ENCODE peak calls at places on chromosomes 5 and 9, in nine cellular contexts. R, U, Y, K, E, G, P, W and M are unnamed samples.
A peak's percentile ranks its signal among the peaks of the same experiment; 100 is the strongest.

GRCh38 chr5:27571681-27572080 is 533.3 kb upstream of the CDH9 start:
- DNase-seq in R (no peak), U (no peak), Y (no peak), K (no peak), E (peak; percentile 8), G (no peak), P (no peak), W (peak; percentile 22), M (no peak)

GRCh38 chr5:180161420-180162303 is 47.3 kb downstream of the RASGEF1C start:
- DNase-seq in R (no peak), U (no peak), Y (no peak), K (no peak), E (no peak), G (no peak), P (peak; percentile 10), W (no peak), M (no peak)

GRCh38 chr9:18707078-18707477 is 233.1 kb downstream of the ADAMTSL1 start:
- DNase-seq in R (no peak), U (no peak), Y (no peak), K (no peak), E (peak; percentile 18), G (no peak), P (peak; percentile 51), W (peak; percentile 55), M (no peak)

GRCh38 chr5:55510523-55510880 is 24.3 kb downstream of the PLPP1 start:
- DNase-seq in R (no peak), U (no peak), Y (no peak), K (no peak), E (no peak), G (no peak), P (no peak), W (no peak), M (no peak)

GRCh38 chr5:142474426-142474825 is 149.6 kb upstream of the SPRY4 start:
- DNase-seq in R (no peak), U (no peak), Y (peak; percentile 40), K (no peak), E (no peak), G (no peak), P (peak; percentile 37), W (no peak), M (no peak)

GRCh38 chr9:76717611-76718010 is 46.6 kb upstream of the PCA3 start:
- DNase-seq in R (no peak), U (no peak), Y (no peak), K (no peak), E (peak; percentile 14), G (peak; percentile 32), P (no peak), W (no peak), M (no peak)

GRCh38 chr5:8320244-8320643 is 451.3 kb downstream of the MTRR start:
- DNase-seq in R (no peak), U (no peak), Y (no peak), K (no peak), E (no peak), G (no peak), P (no peak), W (no peak), M (no peak)

GRCh38 chr5:95445442-95445841 is 54.3 kb downstream of the FAM81B start:
- DNase-seq in R (no peak), U (no peak), Y (no peak), K (no peak), E (no peak), G (no peak), P (no peak), W (no peak), M (no peak)

GRCh38 chr5:92421937-92422336 is 1038.8 kb upstream of the ARRDC3 start:
- DNase-seq in R (no peak), U (no peak), Y (no peak), K (no peak), E (no peak), G (no peak), P (peak; percentile 10), W (no peak), M (no peak)

GRCh38 chr9:95379630-95380029 is 62.1 kb upstream of the FANCC start:
- DNase-seq in R (no peak), U (no peak), Y (no peak), K (no peak), E (no peak), G (no peak), P (no peak), W (no peak), M (no peak)

GRCh38 chr9:114592356-114592755 is 4.8 kb downstream of the ATP6V1G1 start:
- DNase-seq in R (peak; percentile 23), U (no peak), Y (peak; percentile 72), K (no peak), E (peak; percentile 25), G (peak; percentile 38), P (peak; percentile 76), W (no peak), M (no peak)

GRCh38 chr9:12856608-12857007 is 81.8 kb downstream of the LURAP1L start:
- DNase-seq in R (no peak), U (no peak), Y (no peak), K (no peak), E (no peak), G (no peak), P (no peak), W (no peak), M (no peak)

GRCh38 chr5:134784946-134785620 is 26.5 kb downstream of the DDX46 start:
- DNase-seq in R (no peak), U (no peak), Y (no peak), K (no peak), E (peak; percentile 32), G (no peak), P (peak; percentile 30), W (no peak), M (no peak)

GRCh38 chr9:101028346-101029299 is at the start of gene PLPPR1:
- DNase-seq in R (no peak), U (peak; percentile 44), Y (peak; percentile 37), K (peak; percentile 18), E (peak; percentile 50), G (peak; percentile 46), P (peak; percentile 38), W (peak; percentile 76), M (no peak)

GRCh38 chr5:74625742-74626241 is 14.7 kb downstream of the ENC1 start:
- DNase-seq in R (no peak), U (no peak), Y (peak; percentile 61), K (no peak), E (peak; percentile 79), G (no peak), P (peak; percentile 65), W (peak; percentile 87), M (no peak)

DNA sequence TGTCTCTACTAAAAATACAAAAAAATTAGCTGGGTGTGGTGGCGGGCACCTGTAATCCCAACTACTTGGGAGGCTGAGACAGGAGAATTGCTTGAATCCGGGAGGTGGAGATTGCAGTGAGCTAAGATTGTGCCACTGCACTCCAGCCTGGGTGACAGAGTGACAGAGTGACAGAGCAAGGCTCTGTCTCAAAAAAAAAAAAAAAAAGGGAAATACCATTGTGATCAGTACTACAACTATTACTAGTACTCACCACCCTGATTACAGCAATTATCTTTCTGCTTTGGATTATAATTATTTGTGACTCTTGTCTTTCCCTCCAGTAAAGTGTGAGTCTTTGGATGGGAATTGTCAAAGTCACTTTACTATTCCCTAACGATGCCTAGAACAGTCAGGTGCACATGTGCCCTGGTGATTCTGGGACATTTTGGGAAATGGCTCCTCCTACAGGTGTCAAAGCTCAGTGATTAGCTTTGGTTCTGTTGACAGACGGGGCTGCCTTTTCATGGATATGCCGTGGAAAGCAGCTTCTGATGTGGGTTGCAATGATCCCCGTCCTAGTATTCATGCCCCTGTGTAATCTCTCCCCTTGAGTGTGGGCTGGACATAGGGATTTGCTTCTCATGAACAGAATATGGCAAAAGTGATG is 31.8 kb upstream of the FRRS1L start:
- DNase-seq in R (no peak), U (no peak), Y (no peak), K (no peak), E (no peak), G (no peak), P (no peak), W (no peak), M (no peak)
- TF ChIP-seq CTCF in R (no peak), U (peak; percentile 5), Y (peak; percentile 32), K (no peak), E (no peak), G (no peak), P (peak; percentile 32), W (no peak), M (no peak)

DNA sequence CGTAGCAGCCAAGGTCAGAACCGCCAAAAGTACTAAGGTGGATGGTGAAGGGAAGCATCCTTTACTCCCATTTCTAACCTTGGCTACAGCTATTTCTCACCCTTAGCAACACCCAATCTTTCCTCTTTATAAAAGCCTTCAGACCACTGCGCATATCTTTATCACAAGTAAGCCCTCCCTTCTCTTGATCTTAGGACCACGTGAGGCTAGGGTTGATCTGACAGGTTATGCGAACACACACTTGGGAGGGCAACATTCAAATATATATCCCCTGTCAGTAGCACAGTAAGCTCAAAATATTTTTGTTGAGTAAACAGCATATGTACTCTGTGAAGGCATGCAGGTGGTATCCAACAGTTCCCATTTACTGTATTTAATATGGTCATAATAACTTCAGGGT is 1.5 kb downstream of the ARSB start:
- DNase-seq in R (no peak), U (no peak), Y (no peak), K (no peak), E (no peak), G (no peak), P (no peak), W (no peak), M (no peak)
- H3K4me3 ChIP-seq in R (no peak overlapping the region), U (peak overlapping the region; percentile 82), Y (peak overlapping the region; percentile 73), K (peak overlapping the region; percentile 82), E (peak overlapping the region; percentile 69), G (no peak overlapping the region), P (peak overlapping the region; percentile 78), W (peak overlapping the region; percentile 84), M (peak overlapping the region; percentile 69)

DNA sequence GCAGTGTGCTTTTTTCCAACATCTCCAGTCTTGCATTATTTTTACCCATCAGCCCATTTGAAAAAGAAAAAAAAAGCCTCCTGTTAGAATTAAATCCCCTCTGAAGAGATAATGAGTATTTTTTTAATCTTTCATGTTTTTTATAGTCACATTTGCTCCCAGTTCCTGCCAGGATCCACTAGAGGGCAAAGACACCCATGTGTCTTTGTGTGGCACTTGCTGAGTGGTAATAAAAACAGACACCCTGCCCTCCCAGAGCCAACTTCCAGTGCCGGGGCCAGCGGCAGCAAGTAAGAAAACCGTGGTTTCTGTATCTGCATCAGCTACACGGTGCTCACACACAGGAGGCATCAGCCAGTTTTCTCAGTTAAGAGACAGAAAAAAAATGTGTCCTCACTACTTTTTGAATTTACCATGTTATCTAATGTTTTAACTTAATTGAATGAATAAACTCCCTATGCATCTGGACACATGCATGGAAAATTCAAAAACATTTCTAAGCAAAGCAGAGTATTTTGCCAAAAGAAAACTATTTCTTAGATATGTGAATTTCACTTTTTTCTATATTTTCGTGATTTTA is 70.2 kb upstream of the PLEKHG4B start:
- DNase-seq in R (no peak), U (peak; percentile 36), Y (no peak), K (no peak), E (peak; percentile 8), G (no peak), P (peak; percentile 22), W (peak; percentile 7), M (no peak)
- TF ChIP-seq CTCF in R (no peak), U (peak; percentile 38), Y (peak; percentile 66), K (peak; percentile 53), E (peak; percentile 38), G (no peak), P (peak; percentile 53), W (peak; percentile 28), M (peak; percentile 60)

DNA sequence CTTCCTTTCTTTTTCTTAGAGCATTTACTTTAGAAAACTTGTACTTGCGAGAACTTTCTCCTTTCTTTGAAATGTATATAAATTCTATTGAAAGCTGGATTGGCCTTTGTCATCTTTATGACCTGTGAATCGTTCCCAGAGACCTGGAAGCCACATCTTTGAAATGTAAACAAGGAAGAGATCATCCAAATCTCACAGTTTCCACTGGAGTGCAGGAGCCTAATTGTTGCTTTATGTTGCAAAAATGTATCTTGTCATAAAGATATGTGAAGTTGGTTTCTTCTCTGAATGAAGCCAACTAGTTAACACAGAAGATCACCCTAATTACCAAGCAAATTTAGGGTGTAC is 1101.8 kb downstream of the TAF11L14 start:
- DNase-seq in R (no peak), U (no peak), Y (no peak), K (no peak), E (no peak), G (no peak), P (no peak), W (no peak), M (no peak)
- H3K4me3 ChIP-seq in R (no peak overlapping the region), U (no peak overlapping the region), Y (no peak overlapping the region), K (no peak overlapping the region), E (no peak overlapping the region), G (no peak overlapping the region), P (no peak overlapping the region), W (no peak overlapping the region), M (no peak overlapping the region)